ENCODE peak calls at places on chromosomes 12 and 14, in nine cellular contexts. One of them, this sample, is unnamed. For H3K9me3, the result is how much of the 10 kb centered on the place peaks cover.

GRCh38 chr14:89240414-89240813 is 176.6 kb downstream of the FOXN3 start:
- ATAC-seq in heart left ventricle: no peak
- ATAC-seq in CD8-positive, alpha-beta T cell: no peak
- ATAC-seq in IMR-90: peak
- ATAC-seq in gastrocnemius medialis: no peak
- ATAC-seq in upper lobe of right lung: peak
- ATAC-seq in heart right ventricle: peak
- ATAC-seq in right cardiac atrium: no peak
- ATAC-seq in upper lobe of left lung: no peak
- ATAC-seq in this sample: no peak

GRCh38 chr12:617304-617915 is 45.8 kb downstream of the NINJ2 start:
- ATAC-seq in heart left ventricle: peak
- ATAC-seq in heart right ventricle: peak
- ATAC-seq in IMR-90: peak
- ATAC-seq in CD8-positive, alpha-beta T cell: no peak
- ATAC-seq in upper lobe of right lung: peak
- ATAC-seq in right cardiac atrium: peak
- ATAC-seq in gastrocnemius medialis: peak
- ATAC-seq in upper lobe of left lung: peak
- ATAC-seq in this sample: peak

GRCh38 chr14:87073880-87074570 is 919.0 kb downstream of the GALC start:
- ATAC-seq in heart left ventricle: no peak
- ATAC-seq in gastrocnemius medialis: no peak
- ATAC-seq in CD8-positive, alpha-beta T cell: no peak
- ATAC-seq in upper lobe of left lung: no peak
- ATAC-seq in right cardiac atrium: no peak
- ATAC-seq in upper lobe of right lung: no peak
- ATAC-seq in IMR-90: no peak
- ATAC-seq in heart right ventricle: no peak
- ATAC-seq in this sample: no peak

GRCh38 chr12:90832427-90832826 is 122.5 kb downstream of the CCER1 start:
- ATAC-seq in heart right ventricle: no peak
- ATAC-seq in gastrocnemius medialis: no peak
- ATAC-seq in upper lobe of right lung: no peak
- ATAC-seq in CD8-positive, alpha-beta T cell: no peak
- ATAC-seq in IMR-90: no peak
- ATAC-seq in right cardiac atrium: no peak
- ATAC-seq in upper lobe of left lung: no peak
- ATAC-seq in heart left ventricle: no peak
- ATAC-seq in this sample: no peak

GRCh38 chr12:92759634-92760268 is 57.0 kb downstream of the PLEKHG7 start:
- ATAC-seq in right cardiac atrium: peak
- ATAC-seq in heart right ventricle: peak
- ATAC-seq in CD8-positive, alpha-beta T cell: no peak
- ATAC-seq in upper lobe of right lung: no peak
- ATAC-seq in upper lobe of left lung: peak
- ATAC-seq in IMR-90: peak
- ATAC-seq in heart left ventricle: peak
- ATAC-seq in gastrocnemius medialis: no peak
- ATAC-seq in this sample: no peak

GRCh38 chr12:84813780-84814663 is 98.6 kb downstream of the SLC6A15 start:
- ATAC-seq in upper lobe of right lung: no peak
- ATAC-seq in upper lobe of left lung: no peak
- ATAC-seq in right cardiac atrium: no peak
- ATAC-seq in IMR-90: no peak
- ATAC-seq in heart right ventricle: no peak
- ATAC-seq in gastrocnemius medialis: no peak
- ATAC-seq in heart left ventricle: no peak
- ATAC-seq in CD8-positive, alpha-beta T cell: no peak
- ATAC-seq in this sample: no peak

GRCh38 chr12:88383405-88383804 is 196.9 kb downstream of the KITLG start:
- ATAC-seq in gastrocnemius medialis: no peak
- ATAC-seq in IMR-90: no peak
- ATAC-seq in CD8-positive, alpha-beta T cell: no peak
- ATAC-seq in upper lobe of right lung: no peak
- ATAC-seq in upper lobe of left lung: no peak
- ATAC-seq in right cardiac atrium: no peak
- ATAC-seq in heart right ventricle: no peak
- ATAC-seq in heart left ventricle: no peak
- ATAC-seq in this sample: no peak

GRCh38 chr14:72884386-72884785 is 9.5 kb downstream of the DPF3 start:
- ATAC-seq in upper lobe of left lung: no peak
- ATAC-seq in upper lobe of right lung: no peak
- ATAC-seq in right cardiac atrium: no peak
- ATAC-seq in heart left ventricle: no peak
- ATAC-seq in CD8-positive, alpha-beta T cell: no peak
- ATAC-seq in heart right ventricle: no peak
- ATAC-seq in gastrocnemius medialis: no peak
- ATAC-seq in IMR-90: no peak
- ATAC-seq in this sample: no peak

GRCh38 chr14:105733081-105734065 is 207.0 kb downstream of the TMEM121 start:
- ATAC-seq in CD8-positive, alpha-beta T cell: no peak
- ATAC-seq in upper lobe of left lung: no peak
- ATAC-seq in IMR-90: no peak
- ATAC-seq in right cardiac atrium: no peak
- ATAC-seq in upper lobe of right lung: peak
- ATAC-seq in heart left ventricle: peak
- ATAC-seq in gastrocnemius medialis: no peak
- ATAC-seq in heart right ventricle: no peak
- ATAC-seq in this sample: no peak
- H3K9me3 ChIP-seq in CD8-positive, alpha-beta T cell: under half
- H3K9me3 ChIP-seq in upper lobe of left lung: under half
- H3K9me3 ChIP-seq in IMR-90: under half
- H3K9me3 ChIP-seq in right cardiac atrium: under half
- H3K9me3 ChIP-seq in upper lobe of right lung: under half
- H3K9me3 ChIP-seq in heart left ventricle: under half
- H3K9me3 ChIP-seq in gastrocnemius medialis: under half
- H3K9me3 ChIP-seq in heart right ventricle: under half
- H3K9me3 ChIP-seq in this sample: under half

DNA sequence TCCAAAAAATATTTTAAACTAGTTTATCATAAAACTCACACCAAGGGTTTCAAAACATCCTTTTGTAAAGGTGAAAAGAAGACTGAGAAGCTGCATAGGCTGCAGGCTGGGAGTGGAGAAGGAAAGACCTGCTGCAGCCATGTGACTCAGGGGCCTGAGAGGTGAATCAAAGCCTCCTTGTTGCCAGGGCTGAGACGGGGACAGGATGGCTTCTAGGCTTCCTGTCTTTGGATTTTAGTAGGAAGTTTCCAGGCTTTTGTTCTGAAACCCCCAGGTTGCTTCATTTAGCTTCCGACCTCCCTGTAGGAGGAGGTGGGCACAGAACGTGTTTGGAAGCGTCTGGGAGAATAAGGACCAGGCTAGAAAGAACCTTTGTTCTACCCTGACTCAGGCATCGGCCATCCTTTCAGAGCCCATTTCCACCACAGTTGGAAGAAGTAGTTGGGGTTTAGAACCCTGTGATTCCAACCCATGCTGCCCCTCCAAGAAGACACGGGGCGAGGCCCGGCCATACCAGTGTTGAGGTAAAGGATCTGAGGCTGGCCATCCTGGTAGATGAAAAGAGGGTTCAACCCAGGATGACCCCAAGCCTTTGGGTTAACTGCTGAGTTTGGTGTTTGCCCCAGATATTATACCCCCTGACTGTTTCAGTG is 122.4 kb downstream of the SLC25A47 start:
- ATAC-seq in upper lobe of left lung: no peak
- ATAC-seq in upper lobe of right lung: no peak
- ATAC-seq in CD8-positive, alpha-beta T cell: no peak
- ATAC-seq in right cardiac atrium: no peak
- ATAC-seq in gastrocnemius medialis: no peak
- ATAC-seq in heart right ventricle: no peak
- ATAC-seq in IMR-90: no peak
- ATAC-seq in heart left ventricle: no peak
- ATAC-seq in this sample: no peak
- H3K27ac ChIP-seq in upper lobe of left lung: no peak
- H3K27ac ChIP-seq in upper lobe of right lung: no peak
- H3K27ac ChIP-seq in CD8-positive, alpha-beta T cell: no peak
- H3K27ac ChIP-seq in right cardiac atrium: no peak
- H3K27ac ChIP-seq in gastrocnemius medialis: no peak
- H3K27ac ChIP-seq in heart right ventricle: no peak
- H3K27ac ChIP-seq in IMR-90: no peak
- H3K27ac ChIP-seq in heart left ventricle: no peak
- H3K27ac ChIP-seq in this sample: no peak

DNA sequence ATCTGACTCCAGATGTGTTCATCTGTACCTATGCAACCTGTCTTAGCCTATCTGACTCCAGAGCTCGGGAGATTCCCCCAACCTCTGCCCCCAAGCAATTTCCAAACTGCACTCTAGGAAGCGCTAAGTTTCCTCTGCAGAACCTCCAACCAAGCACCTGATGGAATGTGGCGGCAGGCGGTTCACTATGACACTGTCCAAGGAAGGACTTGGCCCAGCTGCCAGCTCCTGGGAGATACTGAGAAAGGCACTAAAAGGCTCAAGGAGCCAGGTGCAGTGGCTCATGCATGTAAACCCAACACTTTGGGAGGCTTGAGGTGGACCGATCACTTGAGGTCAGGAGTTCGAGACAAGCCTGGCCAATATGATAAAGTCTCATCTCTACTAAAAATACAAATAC is 244.0 kb downstream of the BCL11B start:
- ATAC-seq in upper lobe of left lung: no peak
- ATAC-seq in upper lobe of right lung: no peak
- ATAC-seq in heart left ventricle: no peak
- ATAC-seq in IMR-90: no peak
- ATAC-seq in right cardiac atrium: no peak
- ATAC-seq in gastrocnemius medialis: no peak
- ATAC-seq in CD8-positive, alpha-beta T cell: no peak
- ATAC-seq in heart right ventricle: no peak
- ATAC-seq in this sample: no peak
- H3K9me3 ChIP-seq in upper lobe of left lung: under half
- H3K9me3 ChIP-seq in upper lobe of right lung: under half
- H3K9me3 ChIP-seq in heart left ventricle: under half
- H3K9me3 ChIP-seq in IMR-90: under half
- H3K9me3 ChIP-seq in right cardiac atrium: under half
- H3K9me3 ChIP-seq in gastrocnemius medialis: under half
- H3K9me3 ChIP-seq in CD8-positive, alpha-beta T cell: under half
- H3K9me3 ChIP-seq in heart right ventricle: under half
- H3K9me3 ChIP-seq in this sample: under half

DNA sequence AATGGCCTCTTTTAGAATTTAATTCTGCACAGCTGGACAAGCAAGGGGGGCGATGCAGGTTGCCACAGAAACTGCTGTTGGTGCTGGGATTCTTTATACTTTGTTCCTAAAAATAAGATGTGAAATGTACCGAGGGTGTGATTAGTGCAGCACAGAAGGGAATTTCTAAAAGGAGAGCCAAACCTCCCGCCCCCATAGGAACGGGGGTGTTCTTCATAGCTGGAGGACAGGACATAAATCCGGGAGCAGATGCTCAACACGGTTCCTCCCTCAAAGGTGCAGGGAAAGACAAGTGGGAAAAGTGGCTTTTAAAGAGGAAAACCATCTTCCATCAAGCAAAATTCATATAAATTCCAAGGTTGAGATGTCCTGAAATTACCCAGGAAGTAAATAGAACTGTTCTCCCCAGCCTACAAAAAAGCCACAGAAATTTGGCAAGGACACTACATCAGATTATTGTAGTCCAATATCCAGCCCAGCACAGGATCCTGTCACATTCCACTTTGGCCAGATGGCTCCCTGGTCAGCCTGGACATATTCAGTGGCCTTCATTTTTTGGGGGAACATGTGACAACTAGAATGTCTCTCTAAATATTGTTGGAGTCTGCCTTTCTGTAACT is 51.4 kb upstream of the TMX1 start:
- ATAC-seq in upper lobe of left lung: no peak
- ATAC-seq in CD8-positive, alpha-beta T cell: no peak
- ATAC-seq in heart left ventricle: no peak
- ATAC-seq in heart right ventricle: no peak
- ATAC-seq in right cardiac atrium: peak
- ATAC-seq in IMR-90: no peak
- ATAC-seq in upper lobe of right lung: no peak
- ATAC-seq in gastrocnemius medialis: no peak
- ATAC-seq in this sample: no peak
- H3K27ac ChIP-seq in upper lobe of left lung: no peak
- H3K27ac ChIP-seq in CD8-positive, alpha-beta T cell: no peak
- H3K27ac ChIP-seq in heart left ventricle: no peak
- H3K27ac ChIP-seq in heart right ventricle: no peak
- H3K27ac ChIP-seq in right cardiac atrium: no peak
- H3K27ac ChIP-seq in IMR-90: no peak
- H3K27ac ChIP-seq in upper lobe of right lung: no peak
- H3K27ac ChIP-seq in gastrocnemius medialis: no peak
- H3K27ac ChIP-seq in this sample: no peak

GRCh38 chr12:13045816-13046215 is 1.6 kb downstream of the FAM234B start:
- ATAC-seq in upper lobe of left lung: no peak
- ATAC-seq in heart right ventricle: no peak
- ATAC-seq in heart left ventricle: no peak
- ATAC-seq in gastrocnemius medialis: no peak
- ATAC-seq in CD8-positive, alpha-beta T cell: no peak
- ATAC-seq in upper lobe of right lung: no peak
- ATAC-seq in right cardiac atrium: no peak
- ATAC-seq in IMR-90: no peak
- ATAC-seq in this sample: no peak

GRCh38 chr12:13044002-13044858 is at the start of gene FAM234B:
- ATAC-seq in heart left ventricle: peak
- ATAC-seq in CD8-positive, alpha-beta T cell: peak
- ATAC-seq in right cardiac atrium: peak
- ATAC-seq in IMR-90: peak
- ATAC-seq in heart right ventricle: peak
- ATAC-seq in upper lobe of right lung: peak
- ATAC-seq in upper lobe of left lung: peak
- ATAC-seq in gastrocnemius medialis: peak
- ATAC-seq in this sample: peak

GRCh38 chr12:13041224-13041623 is 3.0 kb upstream of the FAM234B start:
- ATAC-seq in right cardiac atrium: no peak
- ATAC-seq in upper lobe of right lung: peak
- ATAC-seq in heart right ventricle: no peak
- ATAC-seq in IMR-90: no peak
- ATAC-seq in gastrocnemius medialis: no peak
- ATAC-seq in heart left ventricle: no peak
- ATAC-seq in upper lobe of left lung: no peak
- ATAC-seq in CD8-positive, alpha-beta T cell: no peak
- ATAC-seq in this sample: no peak

GRCh38 chr12:13044859-13045384 is 741 bp downstream of the FAM234B start:
- ATAC-seq in IMR-90: no peak
- ATAC-seq in right cardiac atrium: no peak
- ATAC-seq in upper lobe of left lung: no peak
- ATAC-seq in heart left ventricle: no peak
- ATAC-seq in heart right ventricle: no peak
- ATAC-seq in upper lobe of right lung: no peak
- ATAC-seq in CD8-positive, alpha-beta T cell: no peak
- ATAC-seq in gastrocnemius medialis: no peak
- ATAC-seq in this sample: no peak

GRCh38 chr12:13042666-13043230 is 1.4 kb upstream of the FAM234B start:
- ATAC-seq in upper lobe of right lung: no peak
- ATAC-seq in upper lobe of left lung: no peak
- ATAC-seq in heart left ventricle: no peak
- ATAC-seq in CD8-positive, alpha-beta T cell: no peak
- ATAC-seq in right cardiac atrium: no peak
- ATAC-seq in heart right ventricle: no peak
- ATAC-seq in gastrocnemius medialis: no peak
- ATAC-seq in IMR-90: no peak
- ATAC-seq in this sample: no peak
- H3K9me3 ChIP-seq in upper lobe of right lung: under half
- H3K9me3 ChIP-seq in upper lobe of left lung: under half
- H3K9me3 ChIP-seq in heart left ventricle: under half
- H3K9me3 ChIP-seq in CD8-positive, alpha-beta T cell: under half
- H3K9me3 ChIP-seq in right cardiac atrium: under half
- H3K9me3 ChIP-seq in heart right ventricle: under half
- H3K9me3 ChIP-seq in gastrocnemius medialis: under half
- H3K9me3 ChIP-seq in IMR-90: under half
- H3K9me3 ChIP-seq in this sample: under half

GRCh38 chr12:3150820-3151590 is 73.8 kb downstream of the TSPAN9 start:
- ATAC-seq in gastrocnemius medialis: no peak
- ATAC-seq in upper lobe of right lung: no peak
- ATAC-seq in upper lobe of left lung: peak
- ATAC-seq in CD8-positive, alpha-beta T cell: no peak
- ATAC-seq in IMR-90: peak
- ATAC-seq in heart right ventricle: peak
- ATAC-seq in heart left ventricle: peak
- ATAC-seq in right cardiac atrium: no peak
- ATAC-seq in this sample: no peak
- H3K27ac ChIP-seq in gastrocnemius medialis: no peak
- H3K27ac ChIP-seq in upper lobe of right lung: no peak
- H3K27ac ChIP-seq in upper lobe of left lung: no peak
- H3K27ac ChIP-seq in CD8-positive, alpha-beta T cell: no peak
- H3K27ac ChIP-seq in IMR-90: no peak
- H3K27ac ChIP-seq in heart right ventricle: peak
- H3K27ac ChIP-seq in heart left ventricle: peak
- H3K27ac ChIP-seq in right cardiac atrium: peak
- H3K27ac ChIP-seq in this sample: peak

This sample was measured in gastroesophageal sphincter.